ENCODE peak calls at places on chromosomes 11 and 22, in seven cellular contexts. I is fibroblast of mammary gland; K is CD8-positive, alpha-beta T cell; U is stomach; J is brain microvascular endothelial cell; X is spleen; Y is WERI-Rb-1. B is an unnamed sample.

GRCh38 chr11:107908211-107908610 is 20.0 kb upstream of the RAB39A start:
- DNase-seq in I (no peak), U (no peak), X (no peak), J (no peak), Y (no peak), K (no peak), B (no peak)

GRCh38 chr11:66569076-66569475 is 670 bp upstream of the CTSF start:
- DNase-seq in X (no peak), K (no peak), J (no peak), Y (no peak), I (no peak), U (no peak), B (no peak)

GRCh38 chr11:96012086-96012824 is 88.3 kb upstream of the MTMR2 start:
- DNase-seq in J (peak), X (peak), I (peak), U (no peak), K (peak), Y (peak), B (peak)

GRCh38 chr11:67270256-67271211 is 4.3 kb downstream of the GRK2 start:
- DNase-seq in J (no peak), K (no peak), U (no peak), Y (no peak), I (no peak), X (peak), B (no peak)

GRCh38 chr11:11659567-11660341 is 37.9 kb upstream of the GALNT18 start:
- DNase-seq in I (no peak), X (no peak), Y (peak), K (no peak), J (no peak), U (no peak), B (no peak)

GRCh38 chr22:26986051-26986881 is 328.9 kb downstream of the MIAT start:
- DNase-seq in X (no peak), U (no peak), Y (peak), J (no peak), I (no peak), K (no peak), B (no peak)

GRCh38 chr11:90373971-90374370 is 151.1 kb upstream of the CHORDC1 start:
- DNase-seq in U (no peak), I (no peak), X (no peak), Y (no peak), J (no peak), K (no peak), B (no peak)

GRCh38 chr22:36379593-36380361 is 8.0 kb downstream of the MYH9 start:
- DNase-seq in U (no peak), X (peak), J (no peak), I (peak), Y (no peak), K (no peak), B (no peak)

GRCh38 chr11:107592813-107593212 is 1.9 kb downstream of the ELMOD1 start:
- DNase-seq in X (no peak), J (no peak), I (no peak), U (no peak), K (no peak), Y (no peak), B (no peak)

GRCh38 chr11:6387811-6388599 is 2.3 kb upstream of the SMPD1 start:
- DNase-seq in I (peak), K (no peak), J (no peak), Y (no peak), X (no peak), U (no peak), B (peak)

GRCh38 chr11:34816698-34817213 is 99.4 kb downstream of the APIP start:
- DNase-seq in K (no peak), I (no peak), U (no peak), X (no peak), Y (no peak), J (no peak), B (no peak)

DNA sequence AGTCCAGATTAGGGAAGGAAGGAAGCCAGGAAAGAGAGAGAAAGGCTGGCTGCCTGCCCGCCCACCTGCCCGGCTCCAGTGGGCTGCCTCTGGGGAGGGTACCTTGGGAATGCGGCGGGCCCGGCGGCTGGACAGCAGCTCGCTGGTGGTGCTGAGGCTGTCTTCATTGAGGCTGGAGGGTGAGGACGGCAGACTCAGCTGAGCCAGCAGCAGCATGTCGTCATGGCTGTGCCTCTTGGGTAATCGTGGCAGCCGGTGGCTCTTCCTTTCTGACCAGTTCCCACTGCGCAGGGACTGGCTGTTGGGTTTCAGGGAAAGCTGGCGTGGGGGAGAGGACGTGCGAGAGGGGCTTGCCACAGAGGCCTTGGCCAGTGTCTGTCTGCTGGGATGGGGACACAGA is 32.9 kb downstream of the RPL27A start:
- DNase-seq in X (no peak), J (no peak), I (no peak), K (no peak), Y (no peak), U (no peak), B (no peak)
- H3K4me3 ChIP-seq in X (no peak), J (no peak), I (no peak), K (no peak), Y (no peak), U (no peak), B (no peak)

GRCh38 chr11:17905477-17905876 is 107.4 kb downstream of the SERGEF start:
- DNase-seq in J (no peak), K (no peak), X (no peak), Y (no peak), U (no peak), I (no peak), B (no peak)

GRCh38 chr11:17907046-17907445 is 105.8 kb downstream of the SERGEF start:
- DNase-seq in I (no peak), J (no peak), X (no peak), U (no peak), K (no peak), Y (no peak), B (no peak)

GRCh38 chr11:17906436-17906835 is 106.4 kb downstream of the SERGEF start:
- DNase-seq in U (no peak), Y (peak), J (no peak), X (no peak), K (no peak), I (no peak), B (no peak)
- TF ChIP-seq CTCF in U (no peak), Y (peak), J (peak), X (no peak), K (no peak), I (no peak), B (peak)

DNA sequence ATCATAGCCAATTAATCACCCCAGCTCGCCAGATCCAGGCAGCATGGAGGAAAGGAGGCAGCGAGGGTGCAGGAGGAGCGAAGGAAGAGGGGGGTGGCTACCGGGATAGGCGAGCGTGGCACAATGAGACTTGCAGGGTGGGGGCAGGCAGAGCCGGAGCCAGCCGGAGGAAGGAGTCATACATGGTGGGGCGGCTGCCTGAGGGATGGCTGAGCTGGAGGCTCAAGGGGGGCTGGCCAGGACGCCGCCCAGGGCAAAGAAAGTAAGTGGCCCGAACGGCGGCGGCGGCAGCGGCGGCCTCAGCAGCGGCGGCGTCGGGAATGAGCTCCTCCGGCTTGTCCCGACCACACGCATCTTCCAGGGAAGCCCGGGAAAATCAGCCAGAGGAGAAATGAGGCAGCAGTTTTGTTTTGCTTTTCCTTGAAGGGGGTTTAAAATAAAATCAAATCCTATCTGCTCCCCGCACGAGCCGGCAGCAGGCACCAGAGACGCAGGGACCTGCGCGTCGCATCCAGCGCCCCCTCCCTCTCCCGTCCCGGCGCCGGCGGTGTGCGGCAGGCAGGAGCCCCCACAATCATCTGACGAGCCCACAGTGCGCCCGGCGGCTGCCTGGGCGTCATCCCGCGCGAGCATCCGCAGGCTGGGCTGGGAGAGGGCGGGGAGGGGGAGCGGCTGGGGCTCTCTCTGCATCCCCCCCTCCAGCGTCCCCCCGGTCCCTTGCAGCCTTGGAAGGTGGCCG is 263.6 kb downstream of the CTTN start:
- DNase-seq in J (no peak), X (no peak), U (no peak), K (no peak), I (peak), Y (peak), B (no peak)
- H3K4me3 ChIP-seq in J (no peak), X (no peak), U (peak), K (no peak), I (peak), Y (peak), B (no peak)

GRCh38 chr11:65016705-65017104 is 2.7 kb downstream of the ARL2 start:
- DNase-seq in X (no peak), I (no peak), Y (no peak), K (no peak), U (no peak), J (no peak), B (no peak)
- TF ChIP-seq CTCF in X (no peak), I (no peak), Y (peak), K (no peak), U (no peak), J (no peak), B (no peak)

DNA sequence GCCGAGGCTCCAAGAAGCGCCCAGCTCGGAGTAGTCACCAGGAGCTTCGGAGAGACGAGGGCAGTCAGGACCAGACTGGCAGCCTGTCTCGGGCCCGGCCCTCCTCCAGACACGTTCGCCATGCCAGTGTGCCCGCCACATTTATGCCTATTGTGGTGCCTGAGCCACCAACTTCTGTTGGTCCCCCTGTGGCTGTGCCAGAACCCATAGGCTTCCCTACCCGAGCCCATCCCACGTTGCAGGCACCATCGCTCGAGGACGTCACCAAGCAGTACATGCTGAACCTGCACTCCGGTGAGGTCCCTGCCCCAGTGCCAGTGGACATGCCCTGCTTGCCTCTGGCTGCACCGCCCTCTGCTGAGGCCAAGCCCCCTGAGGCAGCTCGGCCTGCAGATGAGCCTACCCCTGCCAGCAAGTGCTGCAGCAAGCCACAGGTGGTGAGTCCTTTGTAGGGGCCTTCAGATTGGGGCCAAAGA is 3.4 kb downstream of the ARHGEF17 start:
- DNase-seq in X (no peak), Y (no peak), K (no peak), J (no peak), U (no peak), I (no peak), B (no peak)
- H3K4me3 ChIP-seq in X (no peak), Y (no peak), K (no peak), J (peak), U (peak), I (peak), B (no peak)

B was measured in bronchial epithelial cell.